ENCODE peak calls at places on chromosome 17, in seven cellular contexts. One of them, this sample, is unnamed.
A peak's percentile ranks its signal among the peaks of the same experiment; 100 is the strongest.

GRCh38 chr17:27315322-27315721 is 21.4 kb downstream of the WSB1 start:
- DNase-seq in cardiac muscle cell: peak; percentile 91
- DNase-seq in heart left ventricle: peak; percentile 85
- DNase-seq in GM10248: no peak
- DNase-seq in Calu3: no peak
- DNase-seq in nephron progenitor cell: no peak
- DNase-seq in neural progenitor cell: no peak
- DNase-seq in this sample: no peak

GRCh38 chr17:43701318-43701743 is 39.6 kb upstream of the MEOX1 start:
- DNase-seq in cardiac muscle cell: peak; percentile 68
- DNase-seq in heart left ventricle: no peak
- DNase-seq in GM10248: peak; percentile 45
- DNase-seq in Calu3: no peak
- DNase-seq in nephron progenitor cell: no peak
- DNase-seq in neural progenitor cell: no peak
- DNase-seq in this sample: peak; percentile 88

GRCh38 chr17:78862073-78863023 is 21.7 kb upstream of the USP36 start:
- DNase-seq in cardiac muscle cell: peak; percentile 95
- DNase-seq in heart left ventricle: peak; percentile 72
- DNase-seq in GM10248: no peak
- DNase-seq in Calu3: peak; percentile 89
- DNase-seq in nephron progenitor cell: no peak
- DNase-seq in neural progenitor cell: no peak
- DNase-seq in this sample: no peak

GRCh38 chr17:62869885-62870580 is 61.9 kb upstream of the MARCHF10 start:
- DNase-seq in cardiac muscle cell: peak; percentile 80
- DNase-seq in heart left ventricle: no peak
- DNase-seq in GM10248: no peak
- DNase-seq in Calu3: no peak
- DNase-seq in nephron progenitor cell: peak; percentile 64
- DNase-seq in neural progenitor cell: peak; percentile 72
- DNase-seq in this sample: no peak

GRCh38 chr17:43356999-43357398 is 41.8 kb upstream of the ARL4D start:
- DNase-seq in cardiac muscle cell: peak; percentile 87
- DNase-seq in heart left ventricle: no peak
- DNase-seq in GM10248: no peak
- DNase-seq in Calu3: peak; percentile 70
- DNase-seq in nephron progenitor cell: no peak
- DNase-seq in neural progenitor cell: no peak
- DNase-seq in this sample: no peak

GRCh38 chr17:50107790-50108414 is 12.8 kb downstream of the PDK2 start:
- DNase-seq in cardiac muscle cell: no peak
- DNase-seq in heart left ventricle: peak; percentile 32
- DNase-seq in GM10248: no peak
- DNase-seq in Calu3: no peak
- DNase-seq in nephron progenitor cell: no peak
- DNase-seq in neural progenitor cell: no peak
- DNase-seq in this sample: no peak

GRCh38 chr17:78472035-78472905 is 93.8 kb downstream of the PGS1 start:
- DNase-seq in cardiac muscle cell: no peak
- DNase-seq in heart left ventricle: no peak
- DNase-seq in GM10248: peak; percentile 59
- DNase-seq in Calu3: no peak
- DNase-seq in nephron progenitor cell: no peak
- DNase-seq in neural progenitor cell: no peak
- DNase-seq in this sample: no peak

GRCh38 chr17:71842991-71843390 is 277.8 kb upstream of the SOX9 start:
- DNase-seq in cardiac muscle cell: no peak
- DNase-seq in heart left ventricle: no peak
- DNase-seq in GM10248: no peak
- DNase-seq in Calu3: no peak
- DNase-seq in nephron progenitor cell: no peak
- DNase-seq in neural progenitor cell: no peak
- DNase-seq in this sample: no peak

GRCh38 chr17:13953871-13954270 is 115.4 kb upstream of the COX10 start:
- DNase-seq in cardiac muscle cell: peak; percentile 58
- DNase-seq in heart left ventricle: no peak
- DNase-seq in GM10248: no peak
- DNase-seq in Calu3: no peak
- DNase-seq in nephron progenitor cell: no peak
- DNase-seq in neural progenitor cell: no peak
- DNase-seq in this sample: no peak

GRCh38 chr17:69874220-69874670 is 200.8 kb upstream of the KCNJ16 start:
- DNase-seq in cardiac muscle cell: peak; percentile 95
- DNase-seq in heart left ventricle: no peak
- DNase-seq in GM10248: no peak
- DNase-seq in Calu3: no peak
- DNase-seq in nephron progenitor cell: no peak
- DNase-seq in neural progenitor cell: peak; percentile 9
- DNase-seq in this sample: no peak

GRCh38 chr17:82528484-82529265 is 9.1 kb downstream of the FOXK2 start:
- DNase-seq in cardiac muscle cell: peak; percentile 12
- DNase-seq in heart left ventricle: no peak
- DNase-seq in GM10248: no peak
- DNase-seq in Calu3: peak; percentile 62
- DNase-seq in nephron progenitor cell: peak; percentile 21
- DNase-seq in neural progenitor cell: peak; percentile 52
- DNase-seq in this sample: peak; percentile 42

GRCh38 chr17:74768763-74769114 is 7.4 kb downstream of the NAT9 start:
- DNase-seq in cardiac muscle cell: no peak
- DNase-seq in heart left ventricle: no peak
- DNase-seq in GM10248: no peak
- DNase-seq in Calu3: no peak
- DNase-seq in nephron progenitor cell: no peak
- DNase-seq in neural progenitor cell: no peak
- DNase-seq in this sample: no peak

GRCh38 chr17:32386844-32387243 is 36.9 kb downstream of the ZNF207 start:
- DNase-seq in cardiac muscle cell: no peak
- DNase-seq in heart left ventricle: no peak
- DNase-seq in GM10248: no peak
- DNase-seq in Calu3: no peak
- DNase-seq in nephron progenitor cell: no peak
- DNase-seq in neural progenitor cell: no peak
- DNase-seq in this sample: no peak

GRCh38 chr17:41870627-41871026 is 5.4 kb upstream of the KLHL11 start:
- DNase-seq in cardiac muscle cell: no peak
- DNase-seq in heart left ventricle: no peak
- DNase-seq in GM10248: no peak
- DNase-seq in Calu3: no peak
- DNase-seq in nephron progenitor cell: no peak
- DNase-seq in neural progenitor cell: no peak
- DNase-seq in this sample: no peak

GRCh38 chr17:14211778-14212177 is 24.9 kb downstream of the CDRT15 start:
- DNase-seq in cardiac muscle cell: no peak
- DNase-seq in heart left ventricle: peak; percentile 70
- DNase-seq in GM10248: peak; percentile 47
- DNase-seq in Calu3: no peak
- DNase-seq in nephron progenitor cell: no peak
- DNase-seq in neural progenitor cell: no peak
- DNase-seq in this sample: peak; percentile 53

GRCh38 chr17:48925251-48925990 is 17.2 kb downstream of the UBE2Z start:
- DNase-seq in cardiac muscle cell: no peak
- DNase-seq in heart left ventricle: no peak
- DNase-seq in GM10248: no peak
- DNase-seq in Calu3: no peak
- DNase-seq in nephron progenitor cell: no peak
- DNase-seq in neural progenitor cell: no peak
- DNase-seq in this sample: no peak

GRCh38 chr17:78469443-78469842 is 91.0 kb downstream of the PGS1 start:
- DNase-seq in cardiac muscle cell: no peak
- DNase-seq in heart left ventricle: no peak
- DNase-seq in GM10248: no peak
- DNase-seq in Calu3: no peak
- DNase-seq in nephron progenitor cell: no peak
- DNase-seq in neural progenitor cell: no peak
- DNase-seq in this sample: no peak

GRCh38 chr17:37813753-37814152 is 68.9 kb upstream of the HNF1B start:
- DNase-seq in cardiac muscle cell: no peak
- DNase-seq in heart left ventricle: no peak
- DNase-seq in GM10248: no peak
- DNase-seq in Calu3: no peak
- DNase-seq in nephron progenitor cell: no peak
- DNase-seq in neural progenitor cell: no peak
- DNase-seq in this sample: no peak

GRCh38 chr17:65360961-65361552 is 200.4 kb downstream of the AXIN2 start:
- DNase-seq in cardiac muscle cell: no peak
- DNase-seq in heart left ventricle: no peak
- DNase-seq in GM10248: no peak
- DNase-seq in Calu3: no peak
- DNase-seq in nephron progenitor cell: no peak
- DNase-seq in neural progenitor cell: no peak
- DNase-seq in this sample: no peak

GRCh38 chr17:76089680-76090516 is 10.9 kb downstream of the ZACN start:
- DNase-seq in cardiac muscle cell: no peak
- DNase-seq in heart left ventricle: no peak
- DNase-seq in GM10248: no peak
- DNase-seq in Calu3: no peak
- DNase-seq in nephron progenitor cell: no peak
- DNase-seq in neural progenitor cell: no peak
- DNase-seq in this sample: no peak

GRCh38 chr17:68238488-68238887 is 9.4 kb upstream of the AMZ2 start:
- DNase-seq in cardiac muscle cell: no peak
- DNase-seq in heart left ventricle: no peak
- DNase-seq in GM10248: no peak
- DNase-seq in Calu3: no peak
- DNase-seq in nephron progenitor cell: no peak
- DNase-seq in neural progenitor cell: no peak
- DNase-seq in this sample: peak; percentile 49

GRCh38 chr17:56262854-56263253 is 109.6 kb downstream of the ANKFN1 start:
- DNase-seq in cardiac muscle cell: no peak
- DNase-seq in heart left ventricle: no peak
- DNase-seq in GM10248: no peak
- DNase-seq in Calu3: peak; percentile 46
- DNase-seq in nephron progenitor cell: no peak
- DNase-seq in neural progenitor cell: peak; percentile 33
- DNase-seq in this sample: no peak

GRCh38 chr17:19381361-19381740 is 3.1 kb downstream of the MAPK7 start:
- DNase-seq in cardiac muscle cell: no peak
- DNase-seq in heart left ventricle: no peak
- DNase-seq in GM10248: no peak
- DNase-seq in Calu3: no peak
- DNase-seq in nephron progenitor cell: no peak
- DNase-seq in neural progenitor cell: no peak
- DNase-seq in this sample: no peak

GRCh38 chr17:50834126-50834785 is 1.1 kb upstream of the WFIKKN2 start:
- DNase-seq in cardiac muscle cell: no peak
- DNase-seq in heart left ventricle: no peak
- DNase-seq in GM10248: no peak
- DNase-seq in Calu3: no peak
- DNase-seq in nephron progenitor cell: no peak
- DNase-seq in neural progenitor cell: no peak
- DNase-seq in this sample: no peak

GRCh38 chr17:46882666-46883065 is 31.3 kb downstream of the WNT9B start:
- DNase-seq in cardiac muscle cell: no peak
- DNase-seq in heart left ventricle: no peak
- DNase-seq in GM10248: no peak
- DNase-seq in Calu3: no peak
- DNase-seq in nephron progenitor cell: no peak
- DNase-seq in neural progenitor cell: no peak
- DNase-seq in this sample: no peak
- TF ChIP-seq CTCF in cardiac muscle cell: no peak
- TF ChIP-seq CTCF in heart left ventricle: no peak
- TF ChIP-seq CTCF in GM10248: no peak
- TF ChIP-seq CTCF in Calu3: no peak
- TF ChIP-seq CTCF in nephron progenitor cell: no peak
- TF ChIP-seq CTCF in neural progenitor cell: no peak
- TF ChIP-seq CTCF in this sample: no peak

GRCh38 chr17:409848-410673 is 57.5 kb upstream of the RPH3AL start:
- DNase-seq in cardiac muscle cell: peak; percentile 99
- DNase-seq in heart left ventricle: peak; percentile 100
- DNase-seq in GM10248: peak; percentile 98
- DNase-seq in Calu3: peak; percentile 93
- DNase-seq in nephron progenitor cell: peak; percentile 100
- DNase-seq in neural progenitor cell: peak; percentile 100
- DNase-seq in this sample: peak; percentile 100
- TF ChIP-seq CTCF in cardiac muscle cell: no peak
- TF ChIP-seq CTCF in heart left ventricle: no peak
- TF ChIP-seq CTCF in GM10248: no peak
- TF ChIP-seq CTCF in Calu3: no peak
- TF ChIP-seq CTCF in nephron progenitor cell: no peak
- TF ChIP-seq CTCF in neural progenitor cell: no peak
- TF ChIP-seq CTCF in this sample: no peak

DNA sequence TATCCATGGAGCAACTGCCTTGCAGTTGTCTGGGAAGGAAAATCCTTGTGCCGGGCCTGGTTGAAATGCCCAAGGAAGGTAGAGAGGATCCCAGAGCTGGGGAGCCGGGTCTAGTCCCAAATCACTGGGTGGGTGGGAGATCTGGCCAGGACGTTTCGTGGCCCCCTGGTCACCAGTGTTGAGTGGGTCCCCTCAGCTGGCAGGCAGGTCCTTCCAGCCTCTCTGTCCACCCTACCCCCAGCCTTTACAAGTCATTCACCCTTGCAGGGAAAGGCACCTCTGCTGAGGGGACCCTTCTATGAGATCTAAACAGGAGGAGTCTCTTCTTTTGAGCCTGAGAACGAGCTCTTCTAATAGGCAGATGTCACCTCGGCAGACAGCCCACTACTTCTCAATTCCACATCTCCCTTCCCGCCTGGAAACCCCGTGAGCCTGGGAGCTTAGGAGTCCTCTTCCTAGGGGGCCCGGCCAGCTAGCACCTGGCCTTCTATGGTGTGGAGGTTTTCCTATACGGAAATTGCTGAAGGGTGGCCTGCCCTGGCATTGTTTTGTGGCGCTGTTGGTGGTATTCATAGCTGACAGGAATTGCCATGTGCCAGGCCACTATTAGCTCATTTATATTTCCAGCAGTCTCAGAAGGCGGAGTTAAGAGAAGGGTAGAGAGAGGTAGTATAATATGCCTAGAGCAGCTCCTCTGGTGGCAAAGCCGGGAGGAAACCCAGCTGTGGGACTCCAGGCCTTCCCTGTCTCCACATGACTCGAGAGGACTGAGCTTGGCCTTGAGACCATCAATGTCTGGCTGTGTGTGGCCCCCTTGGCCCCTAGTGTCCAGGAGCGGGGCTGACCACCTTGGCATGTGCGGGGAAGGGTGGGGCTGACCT is 13.3 kb downstream of the MPRIP start:
- DNase-seq in cardiac muscle cell: no peak
- DNase-seq in heart left ventricle: no peak
- DNase-seq in GM10248: no peak
- DNase-seq in Calu3: no peak
- DNase-seq in nephron progenitor cell: no peak
- DNase-seq in neural progenitor cell: no peak
- DNase-seq in this sample: no peak
- TF ChIP-seq CTCF in cardiac muscle cell: no peak
- TF ChIP-seq CTCF in heart left ventricle: no peak
- TF ChIP-seq CTCF in GM10248: no peak
- TF ChIP-seq CTCF in Calu3: no peak
- TF ChIP-seq CTCF in nephron progenitor cell: no peak
- TF ChIP-seq CTCF in neural progenitor cell: no peak
- TF ChIP-seq CTCF in this sample: no peak

GRCh38 chr17:79924639-79924976 is 85.4 kb upstream of the CBX4 start:
- DNase-seq in cardiac muscle cell: no peak
- DNase-seq in heart left ventricle: no peak
- DNase-seq in GM10248: no peak
- DNase-seq in Calu3: no peak
- DNase-seq in nephron progenitor cell: no peak
- DNase-seq in neural progenitor cell: no peak
- DNase-seq in this sample: no peak
- TF ChIP-seq CTCF in cardiac muscle cell: no peak
- TF ChIP-seq CTCF in heart left ventricle: no peak
- TF ChIP-seq CTCF in GM10248: no peak
- TF ChIP-seq CTCF in Calu3: no peak
- TF ChIP-seq CTCF in nephron progenitor cell: peak; percentile 9
- TF ChIP-seq CTCF in neural progenitor cell: no peak
- TF ChIP-seq CTCF in this sample: peak; percentile 17

This sample was measured in activated CD8-positive, alpha-beta T cell treated with anti-CD3 and anti-CD28 coated beads for 36 hours.